ENCODE peak calls at places on chromosomes 6 and 20, in eight cellular contexts. I is heart right ventricle, C is lower lobe of right lung, S is WTC11, Z is mammary epithelial cell, H is AG04450, B is tibial artery, Q is GM13977. L is an unnamed sample.

GRCh38 chr6:34992353-34992752 is 103.3 kb downstream of the ANKS1A start:
- DNase-seq in B (no peak), S (no peak), Q (no peak), Z (no peak), C (no peak), I (no peak), H (no peak), L (no peak)

GRCh38 chr20:21102691-21103311 is 3.4 kb downstream of the LINC00237 start:
- DNase-seq in B (peak; percentile 51), Z (peak; percentile 35), H (no peak), I (no peak), Q (peak; percentile 50), C (peak; percentile 66), S (peak; percentile 72), L (no peak)

GRCh38 chr6:149925253-149925973 is 2.5 kb upstream of the RAET1G start:
- DNase-seq in I (no peak), Q (no peak), S (peak; percentile 25), B (no peak), H (no peak), Z (no peak), C (peak; percentile 61), L (no peak)

GRCh38 chr6:22053385-22053997 is 243.3 kb downstream of the PRL start:
- DNase-seq in I (no peak), S (no peak), H (no peak), C (no peak), B (no peak), Z (no peak), Q (no peak), L (no peak)

GRCh38 chr20:50873518-50873959 is 57.7 kb downstream of the ADNP start:
- DNase-seq in H (no peak), C (no peak), I (no peak), Q (no peak), B (no peak), S (no peak), Z (no peak), L (peak; percentile 32)

GRCh38 chr20:43916875-43917371 is 2.3 kb downstream of the TOX2 start:
- DNase-seq in C (no peak), Q (peak; percentile 51), H (no peak), B (no peak), S (no peak), I (no peak), Z (no peak), L (no peak)

GRCh38 chr20:3334156-3334943 is 73.1 kb downstream of the DNAAF9 start:
- DNase-seq in H (no peak), I (no peak), Z (no peak), Q (no peak), B (no peak), S (no peak), C (no peak), L (no peak)

GRCh38 chr6:155265843-155266535 is 2.2 kb downstream of the CLDN20 start:
- DNase-seq in Q (no peak), S (no peak), I (no peak), H (no peak), B (no peak), C (no peak), Z (no peak), L (no peak)

GRCh38 chr6:21019614-21020013 is 485.4 kb downstream of the CDKAL1 start:
- DNase-seq in Q (no peak), H (no peak), I (no peak), Z (no peak), S (no peak), C (no peak), B (no peak), L (no peak)

GRCh38 chr20:11041396-11041795 is 367.6 kb upstream of the JAG1 start:
- DNase-seq in H (no peak), I (no peak), Q (no peak), B (no peak), Z (peak; percentile 82), C (no peak), S (no peak), L (no peak)

GRCh38 chr20:57322476-57322875 is 7.1 kb upstream of the SPO11 start:
- DNase-seq in H (no peak), C (no peak), S (no peak), B (no peak), Q (no peak), Z (no peak), I (no peak), L (no peak)

GRCh38 chr6:33610779-33611421 is 10.2 kb upstream of the ITPR3 start:
- DNase-seq in Q (no peak), B (no peak), I (peak; percentile 36), S (no peak), C (no peak), Z (peak; percentile 66), H (no peak), L (no peak)

GRCh38 chr20:35000311-35000921 is 44.7 kb downstream of the MYH7B start:
- DNase-seq in C (no peak), Q (no peak), B (no peak), S (no peak), H (no peak), Z (no peak), I (no peak), L (no peak)

GRCh38 chr6:141265748-141266647 is 866.7 kb upstream of the GJE1 start:
- DNase-seq in B (no peak), Q (no peak), H (no peak), I (no peak), C (no peak), S (no peak), Z (no peak), L (no peak)

GRCh38 chr20:24677626-24678328 is 208.3 kb downstream of the SYNDIG1 start:
- DNase-seq in Q (no peak), H (no peak), B (no peak), S (peak; percentile 25), Z (no peak), I (no peak), C (no peak), L (peak; percentile 48)

GRCh38 chr6:39669117-39669690 is 56.0 kb downstream of the KIF6 start:
- DNase-seq in Z (no peak), S (no peak), Q (no peak), C (no peak), I (no peak), B (no peak), H (no peak), L (no peak)

GRCh38 chr20:32285621-32286334 is 8.3 kb downstream of the KIF3B start:
- DNase-seq in C (no peak), S (no peak), I (peak; percentile 12), Z (peak; percentile 32), B (no peak), H (no peak), Q (peak; percentile 62), L (no peak)

GRCh38 chr6:124962617-124963415 is 579 bp downstream of the RNF217 start:
- DNase-seq in C (peak; percentile 64), S (peak; percentile 66), H (no peak), Q (peak; percentile 28), I (peak; percentile 36), Z (peak; percentile 63), B (peak; percentile 36), L (no peak)

GRCh38 chr20:43590036-43590391 is 723 bp upstream of the IFT52 start:
- DNase-seq in H (no peak), S (peak; percentile 19), I (peak; percentile 10), Z (no peak), C (no peak), B (no peak), Q (no peak), L (peak; percentile 38)

GRCh38 chr20:1855113-1855512 is 40.1 kb upstream of the SIRPA start:
- DNase-seq in B (no peak), H (no peak), Z (no peak), I (no peak), S (no peak), Q (no peak), C (no peak), L (no peak)

GRCh38 chr6:160750276-160750689 is 48.2 kb downstream of the PLG start:
- DNase-seq in S (peak; percentile 74), B (no peak), Z (peak; percentile 25), Q (peak; percentile 30), C (no peak), I (no peak), H (no peak), L (no peak)
- TF ChIP-seq CTCF in S (peak; percentile 66), B (no peak), Z (peak; percentile 85), Q (peak; percentile 75), C (peak; percentile 16), I (no peak), H (no peak), L (peak; percentile 60)

GRCh38 chr6:2768125-2768524 is 2.9 kb downstream of the WRNIP1 start:
- DNase-seq in B (no peak), H (no peak), Q (peak; percentile 26), C (no peak), Z (no peak), I (no peak), S (no peak), L (no peak)

GRCh38 chr6:2767327-2767985 is 2.3 kb downstream of the WRNIP1 start:
- DNase-seq in B (no peak), S (no peak), C (no peak), Z (no peak), I (no peak), Q (no peak), H (no peak), L (no peak)

GRCh38 chr6:2765896-2766766 is 938 bp downstream of the WRNIP1 start:
- DNase-seq in C (peak; percentile 75), H (no peak), S (peak; percentile 47), Z (peak; percentile 52), I (peak; percentile 46), B (peak; percentile 45), Q (peak; percentile 82), L (no peak)

GRCh38 chr6:2765166-2765895 is at the start of gene WRNIP1:
- DNase-seq in C (peak; percentile 99), I (peak; percentile 98), S (peak; percentile 96), Q (peak; percentile 98), H (peak; percentile 98), Z (peak; percentile 99), B (peak; percentile 99), L (peak; percentile 100)

DNA sequence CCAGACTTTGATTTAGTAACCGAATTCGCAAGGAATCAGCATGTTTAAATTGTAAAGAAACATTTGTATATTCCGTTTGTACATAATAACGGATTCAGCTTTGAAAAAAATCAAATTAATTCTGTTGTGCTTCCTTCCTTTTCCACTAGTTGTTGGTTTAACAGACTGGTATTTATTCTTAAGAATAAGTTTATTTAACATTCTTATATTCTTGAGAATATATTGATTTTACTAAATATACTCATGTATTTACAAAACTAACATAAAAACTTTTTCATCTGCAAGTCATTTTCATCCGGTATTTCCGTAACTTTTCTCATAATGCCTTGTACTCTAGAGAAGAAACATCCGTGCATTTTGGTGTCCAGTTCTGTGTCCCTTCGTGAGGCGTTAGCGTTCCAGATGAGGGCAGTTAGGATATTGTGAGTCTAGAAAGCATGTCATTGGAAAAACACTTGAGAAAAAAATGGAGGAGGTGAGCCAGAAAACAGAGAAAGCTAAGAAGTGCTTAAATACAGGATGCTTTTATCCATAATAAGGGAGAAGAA is 1.6 kb downstream of the WRNIP1 start:
- DNase-seq in H (no peak), Z (no peak), S (no peak), I (no peak), B (no peak), C (no peak), Q (no peak), L (no peak)
- TF ChIP-seq CTCF in H (no peak), Z (no peak), S (peak; percentile 11), I (no peak), B (no peak), C (no peak), Q (no peak), L (peak; percentile 64)

GRCh38 chr6:110378552-110378951 is 20.4 kb upstream of the METTL24 start:
- DNase-seq in H (no peak), C (no peak), Z (no peak), B (no peak), I (no peak), Q (no peak), S (peak; percentile 43), L (no peak)
- TF ChIP-seq CTCF in H (no peak), C (no peak), Z (no peak), B (no peak), I (no peak), Q (no peak), S (no peak), L (no peak)

GRCh38 chr20:49276895-49277785 is 717 bp downstream of the ZNFX1 start:
- DNase-seq in C (peak; percentile 64), Q (peak; percentile 48), B (peak; percentile 38), I (peak; percentile 39), S (peak; percentile 20), Z (no peak), H (no peak), L (peak; percentile 91)
- TF ChIP-seq CTCF in C (no peak), Q (no peak), B (no peak), I (no peak), S (no peak), Z (no peak), H (no peak), L (no peak)

L was measured in chondrocyte.